ENCODE peak calls at places on chromosomes 1 and 21, in seven cellular contexts. P is left ventricle myocardium inferior, H is hepatocyte, Z is cardiac muscle cell, W is fibroblast of mammary gland, R is body of pancreas, S is right lobe of liver. B is an unnamed sample.

GRCh38 chr1:68495968-68496679 is 758 bp downstream of the DEPDC1 start:
- DNase-seq in Z (no peak), H (no peak), S (no peak), P (no peak), W (no peak), R (no peak), B (no peak)

GRCh38 chr1:117612517-117613248 is 6.8 kb downstream of the TENT5C start:
- DNase-seq in P (no peak), H (peak), R (no peak), W (peak), Z (peak), S (peak), B (no peak)

GRCh38 chr1:93908394-93909145 is 660 bp downstream of the GCLM start:
- DNase-seq in P (peak), W (no peak), Z (peak), H (peak), R (peak), S (peak), B (no peak)

GRCh38 chr1:22753396-22754083 is 42.9 kb downstream of the EPHB2 start:
- DNase-seq in R (no peak), H (no peak), P (no peak), W (peak), S (no peak), Z (peak), B (no peak)

GRCh38 chr1:52601976-52602327 is 219 bp upstream of the GPX7 start:
- DNase-seq in P (no peak), R (no peak), W (no peak), H (no peak), S (no peak), Z (no peak), B (no peak)

GRCh38 chr1:115530407-115530806 is 111.4 kb upstream of the VANGL1 start:
- DNase-seq in P (no peak), S (no peak), W (peak), Z (no peak), H (no peak), R (no peak), B (no peak)

GRCh38 chr1:208233546-208233945 is 10.6 kb downstream of the PLXNA2 start:
- DNase-seq in W (no peak), S (no peak), R (peak), P (no peak), Z (no peak), H (peak), B (no peak)

GRCh38 chr1:44294588-44295007 is 60.5 kb downstream of the ERI3 start:
- DNase-seq in S (no peak), Z (peak), H (peak), R (peak), P (no peak), W (peak), B (no peak)

GRCh38 chr1:150622219-150622975 is 7.0 kb downstream of the ENSA start:
- DNase-seq in P (peak), S (no peak), R (no peak), H (no peak), Z (no peak), W (peak), B (no peak)

GRCh38 chr1:54272134-54272533 is 72.2 kb downstream of the MRPL37 start:
- DNase-seq in W (no peak), H (no peak), S (peak), Z (no peak), P (no peak), R (no peak), B (no peak)

GRCh38 chr1:29969576-29969975 is 733.3 kb downstream of the PTPRU start:
- DNase-seq in R (no peak), S (peak), H (no peak), P (no peak), Z (no peak), W (no peak), B (no peak)

GRCh38 chr1:47713960-47714359 is 276.1 kb downstream of the FOXD2 start:
- DNase-seq in P (no peak), Z (no peak), R (no peak), W (no peak), S (peak), H (no peak), B (no peak)

GRCh38 chr1:27087371-27087941 is 67.5 kb downstream of the SLC9A1 start:
- DNase-seq in H (no peak), Z (no peak), R (no peak), S (no peak), W (no peak), P (no peak), B (no peak)

GRCh38 chr1:18922319-18922726 is 20.0 kb upstream of the ALDH4A1 start:
- DNase-seq in P (peak), H (peak), R (peak), S (peak), Z (peak), W (peak), B (no peak)

GRCh38 chr1:27603320-27603961 is 503 bp downstream of the AHDC1 start:
- DNase-seq in S (no peak), W (no peak), R (peak), H (peak), P (peak), Z (no peak), B (no peak)

GRCh38 chr1:37549341-37549740 is 4.8 kb downstream of the SNIP1 start:
- DNase-seq in W (peak), Z (peak), H (no peak), S (no peak), R (no peak), P (no peak), B (no peak)

GRCh38 chr1:159924791-159925712 is at the start of gene TAGLN2:
- DNase-seq in P (peak), H (peak), R (peak), Z (peak), S (peak), W (peak), B (peak)

GRCh38 chr21:42513985-42514882 is 582 bp downstream of the SLC37A1 start:
- DNase-seq in R (peak), P (peak), H (peak), S (peak), W (no peak), Z (peak), B (no peak)

GRCh38 chr1:37243368-37244082 is 209.2 kb upstream of the GRIK3 start:
- DNase-seq in Z (no peak), W (no peak), P (no peak), R (no peak), H (no peak), S (no peak), B (no peak)

GRCh38 chr1:41856361-41857285 is 62.1 kb downstream of the HIVEP3 start:
- DNase-seq in R (no peak), H (no peak), Z (peak), P (no peak), S (no peak), W (peak), B (no peak)

GRCh38 chr1:110111081-110111480 is 1.2 kb upstream of the UBL4B start:
- DNase-seq in H (no peak), R (no peak), P (no peak), Z (no peak), W (no peak), S (no peak), B (no peak)

GRCh38 chr1:27689423-27690173 is 17.6 kb upstream of the IFI6 start:
- DNase-seq in W (peak), S (no peak), R (no peak), P (no peak), H (no peak), Z (peak), B (no peak)

GRCh38 chr21:43191521-43191920 is 22.7 kb downstream of the CRYAA start:
- DNase-seq in H (no peak), Z (no peak), R (no peak), S (peak), W (no peak), P (no peak), B (no peak)

GRCh38 chr1:35058990-35059389 is 20.2 kb upstream of the ZMYM1 start:
- DNase-seq in P (no peak), Z (no peak), H (no peak), W (no peak), S (no peak), R (no peak), B (no peak)

GRCh38 chr21:45129231-45129923 is 55.0 kb downstream of the ADARB1 start:
- DNase-seq in S (no peak), Z (no peak), W (peak), P (peak), H (no peak), R (no peak), B (no peak)

GRCh38 chr1:7786785-7787184 is 2.7 kb downstream of the PER3 start:
- DNase-seq in S (no peak), R (no peak), P (no peak), W (no peak), Z (no peak), H (no peak), B (no peak)

GRCh38 chr1:86169625-86170024 is 13.1 kb upstream of the COL24A1 start:
- DNase-seq in P (no peak), S (no peak), Z (no peak), H (no peak), R (no peak), W (peak), B (no peak)

GRCh38 chr1:94974824-94975223 is 47.9 kb upstream of the CNN3 start:
- DNase-seq in P (no peak), R (no peak), S (no peak), H (no peak), W (peak), Z (no peak), B (no peak)

GRCh38 chr1:11720033-11720376 is 15.9 kb upstream of the AGTRAP start:
- DNase-seq in H (no peak), R (no peak), P (no peak), W (no peak), Z (no peak), S (no peak), B (no peak)
- TF ChIP-seq CTCF in H (no peak), R (peak), P (peak), W (no peak), Z (no peak), S (no peak), B (peak)

DNA sequence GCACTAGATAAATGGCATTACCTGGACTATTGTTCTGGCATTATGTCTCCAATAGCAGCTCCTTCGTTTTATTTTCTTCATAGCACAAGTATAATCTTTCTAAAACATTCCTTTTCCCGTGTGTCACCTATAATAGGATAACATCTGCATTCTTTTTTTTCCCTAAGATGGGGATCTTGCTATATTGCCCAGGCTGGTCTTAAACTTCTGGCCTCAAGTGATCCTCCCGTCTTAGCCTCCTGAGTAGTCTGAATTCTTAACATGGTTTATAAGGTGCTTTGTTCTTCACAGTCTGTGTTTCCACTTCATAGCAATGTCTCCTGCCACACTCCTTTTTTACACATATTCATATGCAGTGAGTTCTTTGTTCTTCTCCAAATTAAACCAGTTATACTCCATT is 8.6 kb upstream of the MOV10 start:
- DNase-seq in Z (no peak), W (no peak), H (no peak), S (no peak), R (no peak), P (no peak), B (no peak)
- TF ChIP-seq CTCF in Z (no peak), W (no peak), H (no peak), S (no peak), R (no peak), P (no peak), B (no peak)

GRCh38 chr21:16085436-16085835 is 355.7 kb downstream of the USP25 start:
- DNase-seq in R (no peak), H (no peak), S (no peak), P (no peak), Z (no peak), W (peak), B (no peak)

GRCh38 chr21:16084776-16085364 is 355.1 kb downstream of the USP25 start:
- DNase-seq in R (peak), W (peak), H (no peak), Z (peak), P (peak), S (no peak), B (no peak)

GRCh38 chr21:16086936-16087335 is 357.2 kb downstream of the USP25 start:
- DNase-seq in W (no peak), P (no peak), S (no peak), H (no peak), Z (no peak), R (no peak), B (no peak)

GRCh38 chr21:16087523-16087922 is 357.7 kb downstream of the USP25 start:
- DNase-seq in H (no peak), Z (no peak), S (no peak), R (no peak), P (no peak), W (no peak), B (no peak)

DNA sequence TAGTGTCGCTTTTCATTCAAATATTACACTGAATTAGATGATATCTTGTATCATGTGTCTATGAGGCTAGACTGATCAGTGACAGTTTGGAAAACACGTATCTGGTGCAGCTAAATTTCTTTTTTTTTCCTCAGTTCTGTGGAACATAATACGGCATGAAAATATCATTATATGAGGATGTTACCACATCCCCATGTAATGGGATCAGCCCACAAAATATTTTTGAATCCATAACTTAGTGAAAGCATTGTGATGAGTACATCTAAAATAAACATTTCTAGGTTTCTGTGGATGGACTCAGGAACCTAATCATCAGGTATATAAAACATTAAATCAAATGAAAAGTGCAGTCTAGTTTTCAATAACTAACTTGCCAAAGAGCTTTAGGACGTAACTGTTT is 356.3 kb downstream of the USP25 start:
- DNase-seq in R (no peak), P (no peak), S (no peak), Z (no peak), H (no peak), W (peak), B (no peak)
- TF ChIP-seq CTCF in R (no peak), P (no peak), S (no peak), Z (no peak), H (no peak), W (no peak), B (no peak)

DNA sequence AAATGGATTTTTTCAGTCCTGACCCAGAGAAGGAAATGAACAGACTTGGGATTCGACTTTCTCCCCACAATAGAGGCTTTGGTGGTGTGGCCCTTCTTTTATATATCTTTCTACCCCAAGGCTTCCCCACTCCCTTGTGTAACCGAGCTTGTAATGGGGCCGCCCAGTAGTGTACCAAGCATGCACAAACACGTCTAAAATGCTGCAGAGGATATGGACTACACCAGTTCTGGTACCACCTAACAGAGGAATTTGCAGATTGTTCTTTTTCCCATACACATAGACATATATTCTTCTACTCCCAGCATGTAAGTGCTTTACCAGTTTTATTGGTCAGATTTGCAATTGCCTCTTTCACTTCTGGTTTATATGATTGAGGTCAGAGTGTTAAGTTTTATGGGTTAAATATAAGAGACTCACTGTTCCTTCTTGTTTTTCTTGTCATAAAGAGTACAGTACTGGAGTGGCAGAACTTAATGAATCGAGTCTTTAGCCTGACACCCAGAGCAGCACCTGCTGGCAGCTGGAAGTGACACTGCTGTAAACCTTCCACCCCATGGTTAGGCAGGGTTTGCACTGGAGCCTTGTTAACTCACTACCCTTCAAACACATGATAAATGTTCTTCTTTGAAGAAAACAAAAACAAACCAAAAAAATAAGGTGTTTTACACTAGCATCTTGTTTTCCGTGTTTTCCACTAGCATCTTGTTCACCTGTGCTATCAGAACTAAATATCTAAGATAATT is 198.6 kb downstream of the PTPRC start:
- DNase-seq in Z (no peak), W (no peak), S (no peak), P (no peak), H (no peak), R (no peak), B (no peak)
- TF ChIP-seq CTCF in Z (no peak), W (no peak), S (no peak), P (no peak), H (no peak), R (no peak), B (no peak)

GRCh38 chr1:226708342-226708780 is 30.7 kb downstream of the ITPKB start:
- DNase-seq in S (no peak), P (no peak), H (peak), R (no peak), W (peak), Z (peak), B (no peak)

GRCh38 chr1:226709942-226710341 is 29.1 kb downstream of the ITPKB start:
- DNase-seq in P (no peak), Z (no peak), W (no peak), S (no peak), H (no peak), R (no peak), B (no peak)

GRCh38 chr1:226706664-226707063 is 32.4 kb downstream of the ITPKB start:
- DNase-seq in R (no peak), P (no peak), H (no peak), W (no peak), S (no peak), Z (no peak), B (no peak)

GRCh38 chr1:226710501-226710900 is 28.6 kb downstream of the ITPKB start:
- DNase-seq in Z (no peak), W (no peak), H (no peak), P (no peak), R (no peak), S (no peak), B (no peak)

GRCh38 chr1:226708967-226709396 is 30.1 kb downstream of the ITPKB start:
- DNase-seq in Z (no peak), R (no peak), H (no peak), W (peak), P (no peak), S (no peak), B (no peak)
- TF ChIP-seq CTCF in Z (no peak), R (no peak), H (no peak), W (no peak), P (peak), S (no peak), B (no peak)

DNA sequence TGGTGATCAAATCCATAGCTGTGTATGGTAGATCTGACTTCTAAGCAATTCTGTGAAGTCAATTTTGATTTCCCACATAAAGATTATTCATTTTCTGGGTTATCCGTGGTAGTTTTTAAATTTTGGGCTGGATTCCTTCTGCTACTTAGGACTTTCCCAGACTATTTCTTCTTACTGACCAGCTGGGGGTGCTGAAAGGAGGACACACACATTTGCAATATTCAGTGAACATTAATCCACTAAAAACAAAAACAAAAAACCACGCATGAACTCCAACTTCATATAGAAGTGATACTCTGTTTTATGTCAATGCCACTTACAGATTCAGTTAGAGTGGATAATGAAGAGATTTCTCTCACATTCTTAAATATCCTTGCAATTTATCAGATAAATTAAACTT is 105.4 kb downstream of the KCTD3 start:
- DNase-seq in S (no peak), P (no peak), R (no peak), Z (no peak), H (no peak), W (no peak), B (no peak)
- TF ChIP-seq CTCF in S (peak), P (no peak), R (no peak), Z (no peak), H (no peak), W (peak), B (no peak)

GRCh38 chr1:205261946-205262668 is 34.4 kb downstream of the TMCC2 start:
- DNase-seq in Z (peak), P (no peak), W (peak), S (no peak), R (no peak), H (peak), B (no peak)
- TF ChIP-seq CTCF in Z (no peak), P (no peak), W (no peak), S (no peak), R (no peak), H (no peak), B (no peak)

DNA sequence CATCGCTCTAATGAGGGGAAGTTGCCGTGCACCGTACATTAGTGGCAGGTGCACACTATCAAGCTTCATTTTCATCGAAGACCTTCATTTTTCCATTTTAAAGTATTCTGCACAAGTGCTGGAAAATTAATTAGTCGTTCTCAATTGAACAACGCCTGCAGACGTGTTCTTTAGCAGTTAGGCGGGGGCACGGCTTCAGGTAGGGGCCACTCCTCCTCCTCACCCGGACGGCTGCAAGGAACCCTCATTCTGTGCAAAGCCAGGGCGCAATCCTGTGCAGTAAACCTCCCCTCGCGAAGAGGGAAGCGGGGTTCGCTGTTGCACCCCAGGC is 39.7 kb upstream of the NFIA start:
- DNase-seq in W (no peak), S (no peak), Z (no peak), P (no peak), H (no peak), R (no peak), B (no peak)
- TF ChIP-seq CTCF in W (no peak), S (no peak), Z (no peak), P (no peak), H (no peak), R (no peak), B (no peak)

GRCh38 chr1:156095906-156096508 is 13.7 kb upstream of the MEX3A start:
- DNase-seq in Z (no peak), W (peak), H (no peak), R (no peak), S (no peak), P (no peak), B (no peak)
- TF ChIP-seq CTCF in Z (no peak), W (no peak), H (no peak), R (no peak), S (no peak), P (no peak), B (no peak)